ENCODE peak calls at places on chromosomes 12 and 14, in seven cellular contexts. X, Z, W, C, D, Y and K are unnamed samples.

GRCh38 chr12:105864916-105865315 is 273.8 kb downstream of the NUAK1 start:
- DNase-seq in W (no peak), Z (no peak), X (no peak), Y (no peak), D (no peak), C (no peak), K (no peak)

GRCh38 chr14:52314521-52315354 is 626 bp downstream of the PTGER2 start:
- DNase-seq in Z (no peak), X (peak; percentile 35), W (no peak), C (peak; percentile 40), D (peak; percentile 48), Y (no peak), K (peak; percentile 39)

GRCh38 chr12:32821293-32822089 is 65.8 kb upstream of the YARS2 start:
- DNase-seq in W (no peak), Y (no peak), X (no peak), C (peak; percentile 14), D (no peak), Z (peak; percentile 53), K (no peak)

GRCh38 chr12:39505025-39505424 is 62.1 kb upstream of the KIF21A start:
- DNase-seq in Y (peak; percentile 12), W (no peak), Z (no peak), X (no peak), C (peak; percentile 29), D (no peak), K (no peak)

GRCh38 chr12:101485015-101485414 is 9.9 kb downstream of the SPIC start:
- DNase-seq in W (no peak), Z (peak; percentile 1), Y (no peak), C (no peak), X (no peak), D (no peak), K (no peak)

GRCh38 chr12:112198120-112198733 is 72.9 kb downstream of the TRAFD1 start:
- DNase-seq in W (no peak), Z (peak; percentile 71), C (peak; percentile 62), X (peak; percentile 63), D (peak; percentile 87), Y (peak; percentile 21), K (no peak)

GRCh38 chr12:69329669-69330428 is 18.3 kb upstream of the LYZ start:
- DNase-seq in W (no peak), Z (no peak), D (no peak), C (no peak), Y (no peak), X (peak; percentile 19), K (no peak)

GRCh38 chr12:87815738-87816137 is 213.5 kb downstream of the C12orf50 start:
- DNase-seq in W (no peak), Y (no peak), X (no peak), C (no peak), D (no peak), Z (no peak), K (no peak)

GRCh38 chr14:72643317-72643801 is 250.5 kb downstream of the DPF3 start:
- DNase-seq in D (no peak), W (no peak), Z (peak; percentile 98), X (no peak), Y (peak; percentile 96), C (peak; percentile 98), K (no peak)

GRCh38 chr12:102568151-102568815 is 87.9 kb upstream of the IGF1 start:
- DNase-seq in W (no peak), D (no peak), Z (no peak), Y (no peak), C (peak; percentile 24), X (no peak), K (no peak)

GRCh38 chr12:44497044-44497443 is 379.1 kb downstream of the NELL2 start:
- DNase-seq in C (no peak), X (no peak), Y (no peak), W (no peak), Z (no peak), D (no peak), K (no peak)

GRCh38 chr12:132342322-132342721 is 12.9 kb upstream of the GALNT9 start:
- DNase-seq in W (no peak), C (no peak), Y (no peak), Z (no peak), X (no peak), D (peak; percentile 68), K (no peak)
- TF ChIP-seq CTCF in W (no peak), C (peak; percentile 16), Y (peak; percentile 33), Z (peak; percentile 41), X (no peak), D (peak; percentile 33), K (no peak)

DNA sequence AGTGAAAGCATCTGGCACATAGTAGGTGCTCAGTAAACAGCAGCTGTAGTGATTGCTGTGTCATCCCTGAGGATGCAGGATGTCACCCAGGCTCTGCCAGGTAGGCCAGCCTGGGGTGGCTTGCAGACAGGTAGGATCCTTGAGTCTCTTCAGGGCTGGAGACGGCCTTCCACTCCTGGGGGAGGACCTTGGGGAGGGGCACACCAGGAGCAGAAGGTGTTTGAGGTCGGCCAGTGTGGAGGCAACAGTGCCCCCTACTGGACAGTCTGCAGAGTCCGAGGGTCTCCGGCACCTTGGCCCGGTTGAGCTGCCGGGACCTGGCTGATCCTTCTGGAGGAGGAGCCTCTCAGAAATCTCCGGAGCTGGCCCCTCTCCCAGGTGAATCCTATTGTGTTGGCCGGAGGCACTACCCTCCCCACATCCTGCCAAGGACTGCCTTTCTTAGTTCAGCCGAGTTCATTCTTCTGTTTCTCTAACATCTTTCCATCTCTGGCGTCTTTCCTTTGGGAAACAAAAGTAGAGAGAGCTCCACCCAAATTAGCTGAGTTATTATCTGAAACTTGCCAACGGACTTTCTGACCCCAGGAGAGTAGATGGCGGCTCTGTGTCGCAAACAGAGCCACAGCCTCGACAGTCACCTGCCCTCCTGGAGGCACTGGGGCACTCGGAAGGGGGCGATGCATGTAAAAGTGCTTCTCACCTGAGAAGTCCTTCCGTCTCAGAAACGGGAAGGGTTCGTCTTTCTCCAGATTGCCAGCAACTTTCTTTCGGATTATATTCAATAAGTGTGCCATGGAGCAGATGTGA is 41.9 kb upstream of the CLMN start:
- DNase-seq in C (no peak), Z (peak; percentile 38), Y (no peak), W (no peak), D (peak; percentile 81), X (peak; percentile 68), K (no peak)
- TF ChIP-seq CTCF in C (peak; percentile 65), Z (peak; percentile 52), Y (peak; percentile 53), W (peak; percentile 20), D (peak; percentile 87), X (peak; percentile 65), K (peak; percentile 32)

GRCh38 chr12:52232916-52233461 is at the start of gene KRT7:
- DNase-seq in X (no peak), C (no peak), W (no peak), D (peak; percentile 58), Y (no peak), Z (no peak), K (no peak)
- TF ChIP-seq CTCF in X (no peak), C (peak; percentile 13), W (no peak), D (no peak), Y (peak; percentile 18), Z (no peak), K (no peak)

GRCh38 chr14:75471059-75471458 is 43.2 kb downstream of the JDP2 start:
- DNase-seq in Z (no peak), C (no peak), X (peak; percentile 46), Y (no peak), D (no peak), W (no peak), K (no peak)
- TF ChIP-seq CTCF in Z (no peak), C (no peak), X (no peak), Y (no peak), D (no peak), W (no peak), K (no peak)

DNA sequence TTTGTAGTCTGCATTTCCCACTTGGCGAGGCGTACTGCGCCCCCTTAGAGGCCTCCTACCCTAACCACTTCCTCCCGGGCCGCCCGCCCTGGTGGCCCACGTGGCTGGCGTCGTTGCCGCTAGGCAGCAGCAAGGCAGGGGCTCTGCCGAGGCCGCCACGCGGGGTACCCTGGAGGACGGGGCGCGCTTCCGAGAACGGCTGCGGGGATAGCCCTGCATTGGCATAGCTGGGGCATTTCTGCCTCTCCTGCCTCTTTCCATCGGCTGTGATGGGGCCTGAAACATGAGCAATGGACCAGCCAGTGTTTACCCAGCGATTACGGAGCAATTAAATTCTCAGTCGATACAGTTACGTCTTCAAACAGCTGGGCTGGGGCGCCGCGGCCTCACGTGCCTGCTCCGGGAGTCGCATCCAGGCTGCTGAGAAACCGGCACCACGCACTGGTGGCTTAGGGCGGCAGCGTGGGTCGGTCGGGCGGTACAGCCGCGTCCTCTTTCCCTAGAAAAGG is 38.1 kb downstream of the IQSEC3 start:
- DNase-seq in X (peak; percentile 40), Y (no peak), D (peak; percentile 30), Z (no peak), C (no peak), W (no peak), K (no peak)
- TF ChIP-seq CTCF in X (no peak), Y (no peak), D (no peak), Z (no peak), C (no peak), W (no peak), K (no peak)

DNA sequence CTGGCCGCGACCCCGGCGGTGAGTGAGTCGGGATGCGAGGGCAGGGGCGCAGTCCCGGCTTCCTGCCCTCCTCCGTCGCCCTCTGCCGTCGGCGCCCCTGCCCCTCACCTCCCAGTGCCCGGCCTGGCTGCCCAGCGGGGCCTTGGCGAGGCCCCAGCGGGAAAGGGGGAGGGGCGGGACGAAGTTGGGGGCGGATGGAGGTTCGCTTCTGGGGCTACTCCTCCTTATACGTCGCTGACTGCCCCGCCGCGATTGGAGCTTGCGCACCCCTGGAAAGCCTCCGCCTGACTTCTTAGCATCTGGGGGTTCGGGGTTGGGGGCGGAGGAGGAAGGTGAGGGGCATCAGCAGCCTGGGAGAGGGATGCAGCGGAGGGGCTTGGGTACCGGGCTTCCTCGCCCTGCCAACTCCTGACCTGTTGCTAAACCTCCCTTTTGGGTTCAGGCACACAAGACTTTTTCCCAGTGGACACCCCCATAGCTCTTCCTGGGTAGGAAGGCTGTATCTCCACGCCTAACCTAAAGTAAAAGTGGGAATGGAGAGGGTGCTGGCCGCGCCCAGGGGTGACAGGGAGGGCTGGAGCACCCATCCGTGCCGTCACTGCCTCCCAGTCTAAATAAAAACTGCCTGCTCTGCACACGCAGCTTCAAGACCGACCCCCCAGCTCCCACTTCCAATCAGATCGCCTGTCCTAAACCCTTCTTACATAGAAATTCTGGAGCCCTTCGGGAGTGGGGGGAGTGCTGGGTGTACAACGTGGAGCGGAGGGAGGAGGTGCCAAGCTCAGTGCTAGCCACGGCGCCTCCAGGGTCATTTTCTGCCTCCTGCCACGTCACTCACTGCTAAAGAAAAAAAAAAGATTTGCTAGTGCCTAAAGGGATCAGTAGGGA is 585 bp downstream of the TMEM263 start:
- DNase-seq in D (peak; percentile 14), Z (peak; percentile 93), X (peak; percentile 69), C (peak; percentile 89), Y (peak; percentile 57), W (peak; percentile 59), K (peak; percentile 45)
- TF ChIP-seq CTCF in D (no peak), Z (no peak), X (no peak), C (peak; percentile 16), Y (peak; percentile 22), W (no peak), K (no peak)